ENCODE peak calls at places on chromosomes 5 and 9, in ten cellular contexts. G is prostate gland, H is GM23338, R is GM12878, M is transverse colon, Y is stomach, C is vagina, Z is sigmoid colon, O is SK-N-SH, U is HepG2. K is an unnamed sample. For H3K4me1, the result is how much of the 10 kb centered on the place peaks cover.

GRCh38 chr5:103036601-103037000 is 83.3 kb downstream of the GIN1 start:
- DNase-seq in M (no peak), U (no peak), C (no peak), R (no peak), Y (no peak), H (no peak), Z (no peak), G (no peak), O (no peak), K (no peak)

GRCh38 chr5:33321026-33321425 is 119.7 kb upstream of the TARS1 start:
- DNase-seq in M (no peak), G (no peak), U (no peak), R (no peak), H (no peak), O (no peak), Y (no peak), C (peak), Z (peak), K (no peak)

GRCh38 chr5:1445313-1445894 is at the start of gene SLC6A3:
- DNase-seq in C (no peak), O (peak), R (no peak), U (no peak), Z (no peak), Y (peak), G (no peak), M (peak), H (peak), K (no peak)

GRCh38 chr5:64939772-64940510 is 171.2 kb downstream of the CWC27 start:
- DNase-seq in O (no peak), C (no peak), H (peak), U (peak), M (peak), Y (peak), G (peak), Z (peak), R (no peak), K (no peak)

GRCh38 chr9:133115604-133116345 is 5.3 kb downstream of the RALGDS start:
- DNase-seq in U (no peak), H (no peak), Y (no peak), R (peak), C (no peak), M (no peak), G (no peak), O (no peak), Z (peak), K (no peak)

GRCh38 chr9:73869261-73869660 is 627.9 kb upstream of the RORB start:
- DNase-seq in R (peak), M (peak), C (no peak), U (peak), Y (peak), O (no peak), G (no peak), Z (no peak), H (no peak), K (peak)

GRCh38 chr5:138789771-138790242 is 36.6 kb downstream of the CTNNA1 start:
- DNase-seq in R (no peak), H (peak), O (peak), U (peak), C (no peak), Y (no peak), Z (no peak), G (no peak), M (no peak), K (peak)

GRCh38 chr5:6593148-6594016 is 39.5 kb downstream of the NSUN2 start:
- DNase-seq in R (no peak), C (peak), U (no peak), O (no peak), M (no peak), H (no peak), Z (no peak), Y (no peak), G (no peak), K (no peak)

GRCh38 chr5:7210549-7210948 is 185.4 kb upstream of the ADCY2 start:
- DNase-seq in G (no peak), Y (no peak), Z (no peak), O (no peak), H (no peak), U (no peak), M (no peak), C (no peak), R (no peak), K (no peak)

GRCh38 chr9:122815544-122815943 is 12.8 kb downstream of the PDCL start:
- DNase-seq in C (no peak), O (no peak), H (no peak), Y (no peak), M (no peak), R (no peak), G (no peak), U (no peak), Z (no peak), K (no peak)

GRCh38 chr5:134240421-134240962 is 14.6 kb upstream of the PPP2CA start:
- DNase-seq in O (peak), C (no peak), Y (no peak), M (no peak), G (peak), U (peak), R (no peak), Z (no peak), H (no peak), K (no peak)

GRCh38 chr9:95736891-95737522 is 138.5 kb upstream of the ERCC6L2 start:
- DNase-seq in C (no peak), G (no peak), M (no peak), U (no peak), Z (no peak), Y (no peak), R (no peak), H (peak), O (no peak), K (no peak)

GRCh38 chr9:136572003-136572595 is 26.3 kb upstream of the NOTCH1 start:
- DNase-seq in R (no peak), O (no peak), C (no peak), H (peak), Z (no peak), Y (no peak), U (peak), G (no peak), M (no peak), K (no peak)

GRCh38 chr5:80961376-80962281 is 1.5 kb downstream of the RASGRF2 start:
- DNase-seq in G (no peak), C (no peak), U (peak), R (no peak), H (no peak), Y (no peak), Z (no peak), O (no peak), M (peak), K (no peak)

GRCh38 chr9:95572370-95573151 is 55.8 kb upstream of the PTCH1 start:
- DNase-seq in U (no peak), Y (no peak), R (no peak), Z (no peak), O (peak), G (no peak), M (no peak), C (no peak), H (no peak), K (no peak)

GRCh38 chr9:20611751-20612287 is 10.5 kb downstream of the MLLT3 start:
- DNase-seq in G (no peak), Z (no peak), R (no peak), U (peak), O (peak), Y (no peak), H (peak), C (no peak), M (no peak), K (no peak)

GRCh38 chr9:125540497-125540896 is 166.5 kb downstream of the MAPKAP1 start:
- DNase-seq in Y (no peak), Z (no peak), G (no peak), R (no peak), H (no peak), O (no peak), M (no peak), C (no peak), U (no peak), K (no peak)

GRCh38 chr5:30607301-30607700 is 586.2 kb upstream of the CDH6 start:
- DNase-seq in Y (no peak), H (peak), O (no peak), C (no peak), U (peak), M (no peak), R (no peak), Z (no peak), G (no peak), K (no peak)

GRCh38 chr9:125399666-125400065 is 138.0 kb downstream of the GAPVD1 start:
- DNase-seq in C (no peak), G (no peak), R (no peak), U (no peak), O (no peak), Z (no peak), Y (no peak), M (no peak), H (no peak), K (no peak)

GRCh38 chr9:4929917-4930316 is 55.2 kb upstream of the JAK2 start:
- DNase-seq in U (peak), C (no peak), O (no peak), G (no peak), Z (no peak), Y (no peak), R (no peak), H (no peak), M (no peak), K (no peak)

DNA sequence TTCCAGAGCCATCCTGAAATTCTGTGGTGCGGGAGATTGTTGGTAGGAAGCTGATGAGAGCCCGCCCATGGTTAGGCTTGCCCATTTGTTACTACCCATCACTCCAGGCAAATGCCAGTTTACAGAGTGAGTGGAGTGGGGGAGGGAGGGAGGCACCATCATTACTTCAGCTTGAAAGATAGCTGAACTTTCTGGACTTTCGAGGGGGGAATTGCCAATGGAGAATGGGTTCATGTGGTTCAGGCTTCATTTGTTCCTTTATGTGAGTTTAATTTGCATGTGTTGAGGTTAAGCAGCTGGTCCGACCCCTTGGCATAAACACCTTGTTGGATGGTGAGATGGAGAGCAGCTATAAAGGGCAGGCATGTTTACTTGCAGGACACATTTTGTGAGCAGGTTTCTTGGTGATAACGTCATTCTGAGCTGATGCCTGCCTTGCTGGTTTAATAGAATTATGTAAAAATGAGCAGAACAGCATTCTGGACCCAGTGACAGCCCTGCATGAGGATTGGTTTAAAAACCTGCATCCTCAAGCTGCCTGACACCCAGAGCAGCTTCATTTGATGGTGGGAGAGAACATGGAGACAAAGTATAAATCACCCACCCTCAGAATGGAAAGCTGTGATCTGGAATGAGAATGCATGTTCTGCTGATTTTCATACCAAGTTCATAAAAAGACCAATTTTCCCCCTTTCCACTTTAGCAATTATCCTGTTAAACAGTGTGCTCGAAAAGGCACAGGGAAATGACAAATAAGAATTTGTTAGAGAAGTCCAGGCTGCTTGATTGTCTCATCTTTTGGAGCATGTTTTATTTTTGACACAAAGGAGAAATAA is 106.3 kb downstream of the TRIO start:
- DNase-seq in M (no peak), Z (no peak), C (no peak), R (no peak), U (no peak), G (no peak), H (no peak), O (peak), Y (no peak), K (no peak)
- H3K4me3 ChIP-seq in M (no peak), Z (peak), C (no peak), R (no peak), U (no peak), G (no peak), H (no peak), O (no peak), Y (no peak), K (peak)

DNA sequence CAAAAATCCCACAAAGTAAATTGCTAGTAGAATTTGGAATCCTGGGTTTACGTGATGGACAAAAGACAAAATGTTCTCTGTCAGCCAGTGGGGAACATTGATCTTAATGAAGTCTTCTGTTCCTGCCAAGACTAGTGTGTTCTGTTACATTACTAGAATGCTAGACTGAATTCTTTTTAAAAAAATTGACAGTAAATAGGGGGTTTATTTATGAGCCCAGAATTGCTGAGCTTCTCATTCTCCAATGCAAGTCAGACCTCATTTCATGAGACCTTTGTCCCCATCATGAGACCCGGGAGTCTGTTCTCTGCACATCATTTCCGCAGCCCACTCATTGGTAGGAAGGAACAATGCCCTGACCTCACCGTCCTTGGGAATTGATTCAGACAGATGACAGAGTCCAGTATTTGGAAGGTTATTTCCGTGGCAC is 173.8 kb upstream of the OTULINL start:
- DNase-seq in Z (no peak), G (no peak), H (no peak), Y (no peak), U (no peak), C (no peak), M (no peak), O (no peak), R (no peak), K (no peak)
- TF ChIP-seq POLR2AphosphoS5 in Z (peak), G (no peak), H (no peak), Y (no peak), U (no peak), C (peak), M (no peak), O (no peak), R (no peak), K (no peak)

GRCh38 chr9:128068656-128069221 is 707 bp downstream of the SLC25A25 start:
- DNase-seq in M (no peak), G (no peak), Y (no peak), H (no peak), Z (no peak), O (peak), C (no peak), R (no peak), U (no peak), K (no peak)
- H3K4me1 ChIP-seq in M (under half), G (under half), Y (half or more), H (under half), Z (half or more), O (under half), C (half or more), R (under half), U (half or more), K (under half)

DNA sequence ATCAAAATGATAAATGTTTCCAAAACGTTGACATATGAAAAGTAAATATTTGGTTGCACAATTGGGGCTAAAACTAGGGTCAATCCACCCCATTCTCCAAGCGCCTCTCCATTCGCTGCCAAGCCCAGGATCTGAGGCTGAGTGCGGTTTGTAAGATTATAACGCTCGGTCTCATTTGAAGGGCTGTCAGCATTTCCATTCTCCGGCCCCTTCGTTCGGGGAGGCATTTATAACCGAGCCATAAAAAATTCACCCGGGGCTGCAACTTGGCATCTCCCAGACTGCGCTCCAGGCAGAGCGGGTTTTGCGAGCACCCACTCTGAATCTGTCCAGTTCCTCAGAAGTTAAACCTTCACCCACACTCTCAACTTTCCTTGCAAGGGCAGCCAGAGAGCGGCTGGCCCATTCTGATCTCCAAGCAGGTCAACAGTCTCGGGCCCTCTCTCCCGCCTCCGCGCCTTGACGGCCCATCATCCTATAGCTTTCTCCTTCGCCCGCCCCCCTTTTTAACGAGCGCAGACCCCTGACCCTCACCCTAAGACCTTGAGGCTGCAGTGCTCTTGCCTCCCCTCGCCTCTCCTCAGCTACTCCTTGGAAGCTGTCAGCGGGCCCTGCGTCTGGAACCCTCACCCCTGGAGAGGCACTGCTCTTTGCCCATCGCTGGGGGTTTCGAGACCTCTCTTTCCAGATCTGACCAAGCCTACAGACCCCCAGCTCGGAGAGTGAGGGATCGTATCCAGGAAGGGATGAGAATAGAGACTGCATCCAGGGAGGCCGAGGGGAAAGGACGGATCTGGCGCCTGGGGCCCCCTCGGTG is 1.1 kb downstream of the SLIT3 start:
- DNase-seq in R (no peak), U (no peak), O (no peak), H (peak), M (no peak), G (no peak), Z (peak), Y (no peak), C (no peak), K (no peak)
- H3K4me3 ChIP-seq in R (no peak), U (no peak), O (peak), H (peak), M (peak), G (peak), Z (peak), Y (peak), C (peak), K (peak)

GRCh38 chr9:137688261-137688660 is 69.5 kb downstream of the EHMT1 start:
- DNase-seq in Y (no peak), O (no peak), R (no peak), G (no peak), Z (no peak), C (no peak), H (no peak), U (no peak), M (no peak), K (no peak)

GRCh38 chr9:137690939-137691647 is 72.3 kb downstream of the EHMT1 start:
- DNase-seq in Y (no peak), O (no peak), U (no peak), C (no peak), Z (no peak), G (no peak), M (no peak), H (no peak), R (no peak), K (no peak)

GRCh38 chr9:137689745-137690529 is 71.1 kb downstream of the EHMT1 start:
- DNase-seq in M (no peak), R (no peak), Y (no peak), H (no peak), U (peak), G (peak), O (no peak), C (no peak), Z (no peak), K (no peak)

GRCh38 chr9:137685886-137686420 is 67.1 kb downstream of the EHMT1 start:
- DNase-seq in O (no peak), Y (no peak), M (no peak), G (no peak), R (no peak), Z (no peak), H (no peak), U (no peak), C (no peak), K (no peak)

GRCh38 chr9:137688725-137689124 is 69.9 kb downstream of the EHMT1 start:
- DNase-seq in O (no peak), H (no peak), M (no peak), Y (no peak), C (no peak), Z (no peak), U (peak), R (no peak), G (no peak), K (no peak)
- TF ChIP-seq POLR2AphosphoS5 in O (no peak), H (no peak), M (no peak), Y (no peak), C (no peak), Z (no peak), U (no peak), R (no peak), G (no peak), K (no peak)

GRCh38 chr5:68267044-68267443 is 51.5 kb downstream of the PIK3R1 start:
- DNase-seq in O (no peak), G (no peak), U (no peak), C (no peak), H (no peak), M (no peak), R (no peak), Y (no peak), Z (no peak), K (no peak)

GRCh38 chr5:68269820-68270219 is 54.3 kb downstream of the PIK3R1 start:
- DNase-seq in U (no peak), R (no peak), O (no peak), H (no peak), Y (no peak), C (no peak), M (no peak), G (no peak), Z (no peak), K (no peak)

GRCh38 chr5:68270576-68270975 is 55.0 kb downstream of the PIK3R1 start:
- DNase-seq in Z (no peak), G (no peak), M (no peak), Y (no peak), H (no peak), C (no peak), R (no peak), O (no peak), U (no peak), K (no peak)

GRCh38 chr5:68266457-68266856 is 50.9 kb downstream of the PIK3R1 start:
- DNase-seq in M (no peak), G (no peak), O (no peak), U (no peak), Z (no peak), C (no peak), H (no peak), Y (no peak), R (no peak), K (no peak)

DNA sequence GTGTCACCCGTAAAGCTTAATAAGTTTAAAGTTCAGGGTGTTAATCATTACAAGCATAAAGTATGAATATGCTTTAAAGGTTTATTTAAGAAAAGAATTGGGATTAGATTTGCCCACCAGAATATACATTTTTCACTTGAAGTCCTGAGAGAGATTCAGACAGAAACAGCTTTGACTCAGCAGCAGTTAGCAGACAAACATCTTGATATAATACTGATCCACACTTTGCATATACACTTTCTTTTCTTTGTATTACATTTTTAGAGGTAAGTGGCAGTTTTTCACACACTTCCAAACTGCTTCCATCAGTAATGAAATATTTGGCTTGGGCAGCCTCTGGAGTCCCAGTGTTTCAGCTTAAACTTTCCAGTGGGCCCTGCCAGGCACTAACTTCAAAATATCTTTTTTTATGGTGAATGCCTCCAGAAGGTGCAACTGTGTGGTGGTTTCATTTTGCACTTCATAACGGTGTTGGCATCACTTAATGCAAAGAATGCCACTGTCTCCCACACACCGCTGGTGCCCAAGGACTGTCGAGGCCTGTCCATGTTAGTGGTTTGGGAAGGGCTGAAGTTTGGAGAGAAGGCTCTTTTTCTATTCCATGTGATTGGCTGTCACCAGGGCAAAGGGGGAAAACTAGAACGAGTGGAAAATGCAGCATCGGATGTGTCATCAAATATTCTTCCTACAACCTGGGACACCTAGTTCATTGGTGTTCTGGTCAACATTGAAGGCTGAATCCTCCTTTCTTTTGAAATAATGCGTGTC is 53.0 kb downstream of the PIK3R1 start:
- DNase-seq in C (no peak), G (no peak), H (no peak), M (no peak), R (no peak), U (no peak), Y (no peak), O (no peak), Z (no peak), K (no peak)
- H3K4me1 ChIP-seq in C (half or more), G (under half), H (under half), M (half or more), R (under half), U (half or more), Y (half or more), O (under half), Z (half or more), K (under half)